ENCODE peak calls at places on chromosome 3, in six cellular contexts. Y is IMR-90, I is mesendoderm, L is neuronal stem cell, H is mesenchymal stem cell, O is H1. J is an unnamed sample.

GRCh38 chr3:128483657-128484403 is 9.2 kb downstream of the GATA2 start:
- DNase-seq in I (peak), O (no peak), Y (no peak), H (peak), L (no peak), J (no peak)

GRCh38 chr3:40765884-40766283 is 241.1 kb downstream of the ZNF621 start:
- DNase-seq in L (no peak), H (no peak), Y (no peak), I (no peak), O (no peak), J (no peak)

GRCh38 chr3:166484470-166484869 is 647.2 kb upstream of the BCHE start:
- DNase-seq in O (no peak), L (no peak), H (no peak), Y (no peak), I (no peak), J (no peak)

GRCh38 chr3:144516029-144516428 is 544.4 kb downstream of the DIPK2A start:
- DNase-seq in H (peak), L (no peak), Y (no peak), O (no peak), I (no peak), J (no peak)

GRCh38 chr3:39460677-39461076 is 6.8 kb upstream of the MOBP start:
- DNase-seq in L (no peak), Y (no peak), H (no peak), O (no peak), I (no peak), J (no peak)

GRCh38 chr3:109553573-109554371 is 216.4 kb upstream of the DPPA4 start:
- DNase-seq in L (no peak), O (no peak), I (no peak), Y (peak), H (no peak), J (peak)

GRCh38 chr3:192825657-192826200 is 91.9 kb downstream of the MB21D2 start:
- DNase-seq in L (no peak), Y (peak), I (peak), H (peak), O (no peak), J (peak)

GRCh38 chr3:187770224-187770623 is 25.0 kb upstream of the BCL6 start:
- DNase-seq in O (no peak), H (no peak), L (no peak), I (no peak), Y (no peak), J (no peak)

GRCh38 chr3:190012314-190012782 is 108.3 kb downstream of the P3H2 start:
- DNase-seq in Y (peak), O (no peak), H (peak), L (peak), I (peak), J (peak)

GRCh38 chr3:165529451-165529850 is 307.8 kb downstream of the BCHE start:
- DNase-seq in I (no peak), Y (no peak), L (no peak), H (no peak), O (no peak), J (no peak)

GRCh38 chr3:4597204-4597985 is 104.2 kb downstream of the ITPR1 start:
- DNase-seq in H (no peak), O (no peak), I (no peak), L (no peak), Y (no peak), J (no peak)

GRCh38 chr3:39989746-39990145 is 180.3 kb downstream of the MYRIP start:
- DNase-seq in I (no peak), O (no peak), H (no peak), Y (no peak), L (no peak), J (no peak)

GRCh38 chr3:128969993-128970740 is 23.7 kb downstream of the CFAP92 start:
- DNase-seq in H (peak), O (no peak), I (peak), Y (peak), L (peak), J (peak)

GRCh38 chr3:53229606-53230005 is 26.2 kb downstream of the TKT start:
- DNase-seq in Y (no peak), O (no peak), I (no peak), H (no peak), L (no peak), J (no peak)

GRCh38 chr3:186057594-186057993 is 51.3 kb downstream of the ETV5 start:
- DNase-seq in I (peak), L (no peak), Y (peak), H (peak), O (no peak), J (no peak)

GRCh38 chr3:165855581-165855980 is 18.4 kb upstream of the BCHE start:
- DNase-seq in I (no peak), L (no peak), Y (no peak), H (peak), O (no peak), J (peak)

GRCh38 chr3:20375302-20375701 is 189.3 kb upstream of the SGO1 start:
- DNase-seq in O (no peak), H (no peak), L (no peak), I (no peak), Y (no peak), J (peak)

GRCh38 chr3:99537416-99537815 is 101.0 kb upstream of the COL8A1 start:
- DNase-seq in I (no peak), L (no peak), O (no peak), H (no peak), Y (no peak), J (no peak)

GRCh38 chr3:9810357-9810726 is 280 bp downstream of the TTLL3 start:
- DNase-seq in L (no peak), Y (no peak), O (no peak), I (peak), H (no peak), J (no peak)

GRCh38 chr3:112486811-112487505 is 12.3 kb downstream of the BTLA start:
- DNase-seq in H (peak), Y (no peak), I (no peak), L (no peak), O (no peak), J (no peak)

GRCh38 chr3:2098398-2099027 is at the start of gene CNTN4:
- DNase-seq in O (peak), H (peak), I (peak), L (peak), Y (no peak), J (peak)

GRCh38 chr3:52561028-52561749 is 24.8 kb downstream of the UQCC5 start:
- DNase-seq in L (peak), Y (no peak), H (no peak), I (no peak), O (no peak), J (peak)

GRCh38 chr3:180229113-180229512 is 192.4 kb upstream of the PEX5L start:
- DNase-seq in O (no peak), Y (no peak), H (peak), L (no peak), I (peak), J (no peak)

GRCh38 chr3:9994086-9994844 is 7.6 kb upstream of the EMC3 start:
- DNase-seq in I (no peak), Y (peak), O (no peak), L (no peak), H (no peak), J (no peak)

GRCh38 chr3:148880681-148881080 is 15.6 kb downstream of the CPA3 start:
- DNase-seq in I (peak), H (no peak), L (no peak), O (no peak), Y (no peak), J (no peak)

GRCh38 chr3:156801746-156802145 is 24.4 kb upstream of the LEKR1 start:
- DNase-seq in Y (no peak), I (no peak), H (no peak), L (no peak), O (no peak), J (no peak)

GRCh38 chr3:50127251-50127671 is 27.9 kb upstream of the SEMA3F start:
- DNase-seq in I (no peak), Y (peak), H (no peak), L (no peak), O (no peak), J (no peak)

GRCh38 chr3:134721214-134721613 is 70.4 kb upstream of the KY start:
- DNase-seq in H (no peak), O (no peak), I (no peak), L (no peak), Y (no peak), J (peak)

GRCh38 chr3:150220791-150221190 is 187.3 kb upstream of the TSC22D2 start:
- DNase-seq in H (peak), O (no peak), L (peak), I (peak), Y (no peak), J (no peak)

GRCh38 chr3:150223090-150223489 is 185.0 kb upstream of the TSC22D2 start:
- DNase-seq in Y (no peak), H (no peak), O (no peak), I (no peak), L (no peak), J (no peak)

GRCh38 chr3:150222646-150223045 is 185.5 kb upstream of the TSC22D2 start:
- DNase-seq in H (no peak), L (no peak), O (no peak), I (peak), Y (no peak), J (no peak)

GRCh38 chr3:150223568-150223967 is 184.5 kb upstream of the TSC22D2 start:
- DNase-seq in L (no peak), I (no peak), Y (no peak), O (no peak), H (no peak), J (no peak)

GRCh38 chr3:150222190-150222548 is 185.9 kb upstream of the TSC22D2 start:
- DNase-seq in O (no peak), Y (no peak), I (no peak), H (no peak), L (no peak), J (no peak)
- H4K8ac ChIP-seq in O (no peak), Y (no peak), I (no peak), H (no peak), L (no peak), J (no peak)

DNA sequence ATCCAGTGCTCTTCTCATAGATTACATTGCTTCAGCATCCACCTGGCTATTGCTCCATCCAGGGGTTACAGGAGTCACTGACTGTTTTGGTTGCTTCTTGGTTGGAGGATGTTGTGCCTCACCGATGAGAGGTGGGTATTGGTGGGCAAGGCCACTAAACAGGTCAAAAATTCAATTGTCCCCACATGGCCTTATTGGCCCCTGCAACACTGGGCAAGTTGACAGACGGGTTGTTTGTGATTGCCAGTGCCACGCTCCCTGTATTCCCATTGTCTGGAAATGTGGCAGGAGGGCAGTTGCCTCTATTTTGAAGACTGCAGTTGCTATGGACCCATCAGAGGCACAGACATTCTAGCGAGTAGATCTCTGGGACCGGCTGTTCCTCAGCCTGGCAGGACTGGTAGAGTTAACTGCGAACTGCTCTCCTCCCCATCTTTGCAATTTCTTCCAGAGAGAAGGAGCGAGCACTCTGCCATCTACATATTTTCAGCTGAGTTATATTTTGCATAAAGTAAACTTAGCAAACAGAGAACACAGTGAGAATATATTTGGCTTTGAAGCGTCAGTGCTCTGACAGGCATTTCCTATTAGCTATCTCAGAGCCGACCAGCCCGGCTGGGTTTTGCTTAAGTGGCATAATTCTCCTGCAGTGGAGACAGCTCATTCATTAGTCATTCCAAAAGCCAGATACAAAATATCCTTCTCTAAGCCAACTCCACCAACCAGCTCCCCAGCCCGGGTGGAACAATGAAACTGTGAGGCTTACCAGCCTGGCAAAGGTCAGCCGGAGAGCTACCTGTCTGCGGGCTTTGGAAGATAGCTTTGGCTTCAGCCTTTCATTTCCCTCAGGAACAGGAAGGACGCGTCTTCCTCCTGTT is 26.0 kb upstream of the MAGEF1 start:
- DNase-seq in L (no peak), O (no peak), Y (peak), I (no peak), H (peak), J (peak)
- H3K4me3 ChIP-seq in L (no peak), O (no peak), Y (no peak), I (no peak), H (no peak), J (no peak)

DNA sequence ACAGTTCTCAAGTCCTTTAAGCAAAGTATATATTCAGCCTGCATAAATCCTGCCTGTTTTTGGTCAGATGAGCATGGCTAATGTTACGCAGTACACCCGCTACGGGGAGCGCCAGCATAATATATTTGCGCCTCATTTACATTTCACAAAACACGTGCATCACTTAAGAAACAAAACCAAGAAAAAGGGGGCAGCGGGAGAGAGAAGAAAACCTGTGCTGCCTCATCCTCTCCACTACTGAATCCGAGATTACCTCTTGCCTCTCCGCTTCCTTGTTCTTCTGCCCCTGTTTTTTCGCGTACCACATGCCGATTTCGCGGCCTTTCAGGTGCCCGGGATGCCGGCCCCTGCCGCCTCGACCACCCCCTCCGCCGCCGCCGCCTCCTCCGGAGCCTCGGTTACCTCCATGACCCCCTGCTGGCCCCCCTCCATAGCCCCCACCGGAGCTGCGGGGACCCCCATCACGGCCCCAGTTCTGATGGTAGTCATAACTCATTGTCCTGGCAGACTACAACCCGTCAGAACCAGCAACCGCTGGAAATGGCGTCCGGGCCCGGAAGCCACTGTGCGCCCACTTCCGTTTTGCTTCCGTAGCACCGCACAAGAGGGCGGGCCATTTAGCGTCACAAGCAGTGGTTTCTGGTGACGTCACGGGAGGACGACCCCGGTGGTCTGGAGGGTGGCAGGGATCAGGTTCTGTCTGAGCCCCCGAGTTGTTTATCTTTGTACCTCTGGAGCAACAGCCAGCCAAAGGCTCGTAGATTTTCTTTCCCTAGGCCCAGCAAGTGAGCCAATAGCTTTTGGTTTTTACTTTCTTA is at the start of gene DHX36:
- DNase-seq in O (peak), Y (peak), H (peak), I (peak), L (peak), J (peak)
- H3K23ac ChIP-seq in O (peak), Y (peak), H (no peak), I (no peak), L (peak), J (no peak)

DNA sequence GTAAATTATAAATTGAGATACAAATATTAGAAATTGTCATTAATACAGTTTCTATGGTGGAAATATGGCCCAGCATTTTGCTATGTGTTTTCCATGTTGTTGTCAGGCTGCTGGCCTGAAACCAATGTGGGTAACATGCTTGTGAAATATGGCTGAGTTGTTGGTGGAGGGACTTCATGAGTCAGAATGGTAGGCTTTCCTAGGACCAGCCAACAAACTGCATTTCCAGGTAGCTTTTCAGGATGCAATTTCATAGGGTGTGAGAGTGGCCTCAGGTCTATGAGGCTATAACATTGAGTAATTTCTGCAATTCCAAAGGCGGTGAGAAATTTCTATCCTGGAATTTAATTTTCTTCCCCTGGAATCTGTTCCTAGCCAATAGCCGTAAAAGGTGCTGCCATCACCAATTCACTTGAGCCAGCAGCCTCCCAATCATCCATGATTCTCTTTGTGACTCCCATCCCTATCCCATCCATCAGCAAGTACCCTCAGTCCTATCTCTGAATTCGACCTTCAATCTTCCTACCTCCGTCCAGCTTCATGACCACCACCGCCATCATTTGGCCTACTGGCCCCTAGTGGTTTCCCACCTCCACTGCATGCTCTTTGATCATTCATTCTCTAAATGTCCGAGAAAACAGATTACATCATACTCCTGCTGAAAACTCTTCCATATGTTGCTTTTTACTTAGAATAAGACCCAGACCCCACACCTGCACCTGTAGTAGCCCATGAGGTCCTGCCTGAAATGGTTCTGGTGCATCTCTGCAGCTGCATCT is 276.6 kb upstream of the CFAP20DC start:
- DNase-seq in H (no peak), Y (no peak), L (no peak), O (no peak), I (peak), J (peak)
- H4K8ac ChIP-seq in H (peak), Y (no peak), L (no peak), O (no peak), I (no peak), J (peak)

DNA sequence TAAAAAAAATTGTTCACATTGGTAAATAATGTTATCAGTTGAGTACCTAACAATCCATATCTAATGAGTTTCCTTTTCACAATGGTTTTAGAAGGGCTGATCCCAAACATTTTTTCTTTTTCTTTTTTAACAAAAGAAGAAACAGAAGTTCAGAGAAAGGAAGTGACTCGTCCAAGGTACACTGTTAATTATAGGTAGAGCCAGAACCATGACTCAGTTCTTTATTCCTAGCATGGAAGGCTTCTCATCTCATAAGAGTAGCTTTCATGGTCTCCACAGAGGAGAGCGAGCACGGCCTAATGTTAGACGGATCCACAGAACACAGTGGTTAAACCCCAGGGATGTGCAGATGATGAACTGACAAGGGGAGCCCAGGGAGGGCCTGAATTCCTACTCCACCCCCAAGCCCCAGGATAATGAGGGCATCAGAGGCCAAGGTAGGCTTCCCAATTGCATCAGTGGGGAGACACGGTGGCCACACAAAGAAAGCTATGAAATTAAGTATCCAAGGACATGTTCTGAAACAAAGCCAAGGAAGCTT is 79.4 kb upstream of the ARHGEF3 start:
- DNase-seq in Y (peak), O (no peak), I (no peak), L (no peak), H (no peak), J (no peak)
- H3K4me3 ChIP-seq in Y (no peak), O (no peak), I (no peak), L (no peak), H (no peak), J (no peak)

J was measured in trophoblast cell.